ENCODE peak calls at places on chromosomes 5 and 9, in nine cellular contexts. Q is Peyer's patch; J is BJ; L is tibial nerve; N is PC-9; Y is tibial artery; M is naive thymus-derived CD4-positive, alpha-beta T cell; E is esophagus squamous epithelium; C is left lung. K is an unnamed sample. For H3K36me3, the result is how much of the 10 kb centered on the place peaks cover.

GRCh38 chr5:135491552-135492318 is 39.6 kb upstream of the TIFAB start:
- DNase-seq in Q (no peak), E (no peak), M (no peak), C (peak), J (no peak), Y (no peak), L (no peak), N (peak), K (peak)

GRCh38 chr9:27109621-27110020 is 596 bp downstream of the TEK start:
- DNase-seq in Y (no peak), E (no peak), N (no peak), C (no peak), J (no peak), M (no peak), Q (no peak), L (no peak), K (no peak)

GRCh38 chr5:20572560-20572959 is 584.6 kb upstream of the CDH18 start:
- DNase-seq in M (no peak), N (no peak), Q (no peak), Y (no peak), E (no peak), C (no peak), L (no peak), J (no peak), K (peak)

GRCh38 chr9:89376741-89377140 is 58.4 kb downstream of the SECISBP2 start:
- DNase-seq in L (no peak), Y (no peak), J (no peak), Q (no peak), M (no peak), N (no peak), E (no peak), C (no peak), K (no peak)

GRCh38 chr9:27683181-27683580 is 109.9 kb upstream of the C9orf72 start:
- DNase-seq in N (no peak), C (no peak), Q (no peak), L (no peak), J (no peak), M (no peak), E (no peak), Y (no peak), K (peak)

GRCh38 chr5:31639488-31640011 is 619 bp downstream of the PDZD2 start:
- DNase-seq in N (no peak), Y (no peak), J (no peak), M (no peak), C (no peak), E (no peak), Q (no peak), L (no peak), K (no peak)

GRCh38 chr9:98709968-98710965 is 1.5 kb upstream of the GABBR2 start:
- DNase-seq in J (no peak), Y (no peak), E (no peak), Q (no peak), N (peak), M (no peak), L (no peak), C (no peak), K (peak)

GRCh38 chr9:33263131-33263935 is 1.2 kb downstream of the BAG1 start:
- DNase-seq in L (no peak), M (no peak), N (no peak), C (no peak), E (no peak), Y (peak), J (no peak), Q (no peak), K (peak)

GRCh38 chr9:105455836-105456475 is 8.1 kb downstream of the FSD1L start:
- DNase-seq in Y (no peak), Q (no peak), C (no peak), M (no peak), L (no peak), N (no peak), J (no peak), E (no peak), K (no peak)

GRCh38 chr5:111129938-111130337 is 37.8 kb downstream of the WDR36 start:
- DNase-seq in E (no peak), M (no peak), L (no peak), C (no peak), J (peak), Y (no peak), N (no peak), Q (no peak), K (no peak)

GRCh38 chr9:3879731-3880493 is 354.1 kb upstream of the RFX3 start:
- DNase-seq in M (no peak), N (no peak), C (no peak), E (no peak), Y (no peak), L (no peak), Q (no peak), J (no peak), K (peak)

GRCh38 chr5:112012112-112012511 is 255.1 kb upstream of the NREP start:
- DNase-seq in L (no peak), E (no peak), Y (no peak), N (no peak), C (no peak), M (no peak), Q (no peak), J (no peak), K (no peak)

GRCh38 chr9:110479481-110479880 is 100.1 kb downstream of the SVEP1 start:
- DNase-seq in N (no peak), Q (no peak), M (no peak), Y (no peak), J (no peak), L (no peak), E (no peak), C (no peak), K (no peak)
- H3K36me3 ChIP-seq in N (under half), Q (under half), M (under half), Y (under half), J (under half), L (under half), E (under half), C (under half), K (under half)

GRCh38 chr9:95513722-95514121 is 3.0 kb downstream of the PTCH1 start:
- DNase-seq in M (no peak), N (no peak), Q (no peak), C (no peak), E (no peak), J (no peak), Y (no peak), L (no peak), K (no peak)
- H3K36me3 ChIP-seq in M (under half), N (under half), Q (under half), C (under half), E (under half), J (under half), Y (under half), L (under half), K (under half)

DNA sequence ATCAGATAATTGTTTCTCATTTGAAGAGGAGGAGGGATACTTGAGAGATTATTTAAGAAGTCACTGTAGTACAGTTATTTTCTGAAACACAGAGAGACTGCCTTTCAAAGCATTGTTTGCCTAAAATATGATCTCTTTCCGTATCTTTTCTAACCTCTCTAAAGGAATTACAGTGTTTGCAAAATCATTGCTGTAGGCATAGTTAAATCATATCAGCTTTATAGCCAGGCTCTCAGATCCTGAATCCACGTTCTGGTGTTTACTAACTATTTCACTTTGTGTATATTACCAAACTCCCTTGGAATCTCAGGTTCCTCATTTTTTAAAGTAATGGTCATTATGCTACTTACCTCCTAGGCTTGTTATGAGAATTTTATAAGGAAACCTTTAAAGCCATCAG is 1151.6 kb upstream of the CDH9 start:
- DNase-seq in J (no peak), Q (no peak), L (no peak), Y (no peak), C (no peak), M (no peak), N (no peak), E (no peak), K (peak)
- H3K36me3 ChIP-seq in J (under half), Q (under half), L (under half), Y (under half), C (under half), M (under half), N (under half), E (under half), K (under half)

GRCh38 chr5:149420509-149421371 is 41.6 kb upstream of the IL17B start:
- DNase-seq in C (no peak), E (no peak), Q (no peak), M (no peak), N (no peak), Y (peak), L (peak), J (peak), K (no peak)
- H3K36me3 ChIP-seq in C (under half), E (under half), Q (under half), M (under half), N (under half), Y (half or more), L (under half), J (half or more), K (under half)

GRCh38 chr9:131188986-131189385 is 63.6 kb downstream of the NUP214 start:
- DNase-seq in M (no peak), J (no peak), C (no peak), Q (no peak), N (no peak), L (no peak), Y (no peak), E (no peak), K (no peak)

GRCh38 chr9:131190191-131190590 is 64.8 kb downstream of the NUP214 start:
- DNase-seq in M (no peak), J (no peak), N (no peak), Q (no peak), L (no peak), Y (no peak), E (no peak), C (no peak), K (peak)

GRCh38 chr9:131194767-131195166 is 69.4 kb downstream of the NUP214 start:
- DNase-seq in Q (no peak), C (no peak), M (no peak), J (no peak), N (no peak), Y (no peak), L (no peak), E (no peak), K (no peak)

GRCh38 chr9:131191857-131192256 is 66.5 kb downstream of the NUP214 start:
- DNase-seq in Q (no peak), L (no peak), N (no peak), E (no peak), M (no peak), C (no peak), Y (no peak), J (no peak), K (no peak)

DNA sequence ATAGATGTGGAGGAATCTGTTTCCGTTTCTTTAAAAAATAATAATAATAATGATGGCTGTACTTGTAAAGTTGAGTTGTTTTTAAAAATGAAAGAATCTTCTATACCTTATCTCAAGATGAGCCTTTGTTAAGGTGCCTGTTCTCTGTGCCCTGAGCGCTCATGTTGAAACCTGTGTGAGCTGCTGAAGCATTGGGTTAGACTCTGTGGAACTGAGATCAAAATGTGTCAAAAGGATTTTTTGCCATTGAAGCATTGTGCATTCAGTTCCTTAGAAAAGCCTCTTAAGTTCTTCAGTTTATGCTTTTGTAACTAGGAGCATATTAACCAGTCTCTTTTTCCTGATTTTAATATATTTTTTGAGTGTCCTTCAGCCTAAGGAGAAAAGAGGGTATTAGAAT is 67.7 kb downstream of the NUP214 start:
- DNase-seq in C (no peak), J (no peak), Y (no peak), Q (no peak), E (no peak), N (no peak), M (no peak), L (no peak), K (no peak)
- H3K36me3 ChIP-seq in C (under half), J (under half), Y (half or more), Q (under half), E (under half), N (under half), M (under half), L (under half), K (under half)

DNA sequence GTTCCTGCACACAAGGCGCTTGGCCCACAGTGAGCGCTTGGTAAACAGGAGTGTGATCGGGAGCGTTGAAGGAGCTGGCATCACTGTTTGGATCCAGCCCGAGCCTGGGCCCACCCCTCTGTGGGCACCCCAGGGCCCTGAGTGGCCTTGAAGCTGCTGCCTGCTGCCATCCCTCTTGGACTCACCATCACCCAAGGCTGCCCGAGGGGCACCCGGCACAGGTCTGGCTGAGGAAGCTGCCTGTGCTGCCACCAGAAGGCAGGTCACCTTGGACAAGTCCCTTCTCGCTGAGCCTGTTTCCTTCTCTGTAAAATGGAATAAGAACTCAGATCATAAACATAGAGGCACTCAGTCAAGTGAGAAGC is 53.6 kb downstream of the LRSAM1 start:
- DNase-seq in J (no peak), M (no peak), C (no peak), E (no peak), Y (no peak), L (no peak), N (no peak), Q (no peak), K (no peak)
- H3K36me3 ChIP-seq in J (half or more), M (under half), C (under half), E (half or more), Y (half or more), L (under half), N (under half), Q (under half), K (under half)

GRCh38 chr5:159157552-159157951 is 51.8 kb downstream of the RNF145 start:
- DNase-seq in E (no peak), C (no peak), M (no peak), N (no peak), J (no peak), Y (no peak), L (no peak), Q (no peak), K (no peak)

GRCh38 chr5:159161361-159162214 is 47.8 kb downstream of the RNF145 start:
- DNase-seq in J (no peak), E (no peak), L (no peak), N (no peak), C (no peak), M (no peak), Q (no peak), Y (no peak), K (peak)

GRCh38 chr5:159155960-159156359 is 53.4 kb downstream of the RNF145 start:
- DNase-seq in Q (no peak), L (no peak), M (no peak), N (no peak), Y (no peak), E (no peak), C (no peak), J (no peak), K (no peak)

GRCh38 chr5:159156426-159156835 is 52.9 kb downstream of the RNF145 start:
- DNase-seq in Y (no peak), E (no peak), L (no peak), M (no peak), C (no peak), J (no peak), Q (no peak), N (no peak), K (no peak)

DNA sequence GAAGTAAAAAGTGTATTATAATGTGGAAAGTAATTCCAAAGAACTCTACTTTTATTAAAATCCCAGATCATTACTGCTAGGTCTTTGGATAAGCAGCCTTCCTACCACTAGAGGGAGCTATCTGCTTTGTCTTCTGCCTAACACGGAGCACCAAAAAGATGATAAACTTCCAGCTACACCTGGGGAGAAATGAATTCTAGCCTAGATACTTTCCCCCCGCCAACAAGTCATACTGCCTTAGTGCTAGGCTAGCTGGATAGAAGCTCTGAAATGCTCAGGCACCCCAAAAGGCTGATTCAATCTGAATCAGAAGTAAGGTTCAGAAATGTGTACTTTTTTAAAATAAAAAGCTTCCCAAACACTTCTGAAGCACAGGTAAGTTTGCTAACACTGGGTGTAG is 52.5 kb downstream of the RNF145 start:
- DNase-seq in C (no peak), E (no peak), M (peak), L (no peak), Q (no peak), J (no peak), N (peak), Y (no peak), K (peak)
- H3K36me3 ChIP-seq in C (under half), E (under half), M (under half), L (under half), Q (under half), J (under half), N (under half), Y (under half), K (under half)

GRCh38 chr5:59157001-59157527 is 574.2 kb downstream of the RAB3C start:
- DNase-seq in Q (no peak), E (no peak), L (no peak), Y (no peak), C (no peak), N (no peak), M (no peak), J (no peak), K (no peak)

GRCh38 chr5:59158165-59158564 is 575.3 kb downstream of the RAB3C start:
- DNase-seq in M (no peak), E (no peak), C (no peak), Y (no peak), L (no peak), J (no peak), Q (no peak), N (no peak), K (peak)

GRCh38 chr5:59149271-59149670 is 566.4 kb downstream of the RAB3C start:
- DNase-seq in C (no peak), N (no peak), L (no peak), E (no peak), J (peak), Q (no peak), M (no peak), Y (no peak), K (no peak)

GRCh38 chr5:59151162-59151889 is 568.5 kb downstream of the RAB3C start:
- DNase-seq in Y (no peak), C (no peak), Q (no peak), E (no peak), J (no peak), N (no peak), L (no peak), M (no peak), K (no peak)

GRCh38 chr5:59152701-59153245 is 569.9 kb downstream of the RAB3C start:
- DNase-seq in Q (no peak), L (no peak), C (no peak), J (no peak), E (no peak), M (no peak), Y (no peak), N (no peak), K (no peak)
- H3K36me3 ChIP-seq in Q (under half), L (under half), C (under half), J (under half), E (under half), M (under half), Y (under half), N (under half), K (under half)

GRCh38 chr5:149313151-149313841 is 32.0 kb upstream of the GRPEL2 start:
- DNase-seq in M (no peak), C (no peak), Q (no peak), E (no peak), L (no peak), Y (no peak), J (no peak), N (no peak), K (no peak)

GRCh38 chr5:149314571-149315111 is 30.7 kb upstream of the GRPEL2 start:
- DNase-seq in M (no peak), E (no peak), N (no peak), Q (no peak), L (no peak), Y (no peak), J (no peak), C (no peak), K (no peak)

GRCh38 chr5:149309354-149309753 is 35.9 kb upstream of the GRPEL2 start:
- DNase-seq in Y (no peak), C (no peak), Q (no peak), M (no peak), N (no peak), E (no peak), L (no peak), J (no peak), K (no peak)

GRCh38 chr5:149310488-149310887 is 34.8 kb upstream of the GRPEL2 start:
- DNase-seq in L (no peak), Q (no peak), J (no peak), N (no peak), M (no peak), Y (no peak), C (no peak), E (no peak), K (no peak)

GRCh38 chr5:149310947-149311675 is 34.2 kb upstream of the GRPEL2 start:
- DNase-seq in C (no peak), J (no peak), Q (no peak), Y (peak), N (no peak), E (no peak), M (no peak), L (no peak), K (peak)
- H3K36me3 ChIP-seq in C (under half), J (under half), Q (under half), Y (under half), N (under half), E (under half), M (under half), L (under half), K (under half)

K was measured in bronchial epithelial cell.